ENCODE peak calls at places on chromosomes 4 and X, in seven cellular contexts. U is right lobe of liver, N is Peyer's patch, J is Caco-2, D is stomach, M is kidney, Y is heart left ventricle. V is an unnamed sample. For H3K9me3, the result is how much of the 10 kb centered on the place peaks cover.

GRCh38 chrX:33725556-33726232 is 406.4 kb downstream of the FAM47A start:
- DNase-seq in U (no peak), N (no peak), M (peak), D (no peak), Y (no peak), J (no peak), V (no peak)

GRCh38 chrX:46759645-46759974 is 692 bp upstream of the SLC9A7 start:
- DNase-seq in Y (no peak), J (peak), N (no peak), U (no peak), D (no peak), M (no peak), V (no peak)

GRCh38 chrX:73182502-73183114 is 32.0 kb downstream of the NAP1L2 start:
- DNase-seq in J (no peak), U (no peak), N (no peak), Y (no peak), D (no peak), M (no peak), V (peak)

GRCh38 chr4:159787901-159788300 is 685.0 kb downstream of the RAPGEF2 start:
- DNase-seq in J (no peak), U (no peak), D (no peak), M (no peak), N (no peak), Y (no peak), V (no peak)

GRCh38 chr4:30619679-30620078 is 100.5 kb upstream of the PCDH7 start:
- DNase-seq in U (no peak), D (no peak), M (no peak), N (no peak), Y (no peak), J (no peak), V (no peak)

GRCh38 chrX:111728096-111728495 is 47.1 kb downstream of the ALG13 start:
- DNase-seq in J (no peak), N (no peak), M (no peak), U (no peak), Y (no peak), D (no peak), V (no peak)

GRCh38 chr4:35556387-35556786 is 687.9 kb downstream of the ARAP2 start:
- DNase-seq in M (no peak), D (no peak), U (no peak), J (no peak), N (no peak), Y (no peak), V (no peak)

GRCh38 chrX:43589735-43590515 is 66.2 kb upstream of the MAOA start:
- DNase-seq in J (no peak), M (no peak), Y (no peak), D (no peak), U (no peak), N (no peak), V (no peak)

GRCh38 chr4:159103406-159104131 is 690 bp downstream of the RAPGEF2 start:
- DNase-seq in M (peak), N (peak), J (no peak), D (peak), U (peak), Y (peak), V (peak)

GRCh38 chr4:156109943-156110925 is 156.6 kb upstream of the CTSO start:
- DNase-seq in U (no peak), N (no peak), Y (peak), J (no peak), D (no peak), M (no peak), V (no peak)

GRCh38 chr4:41452484-41453225 is 85.3 kb upstream of the LIMCH1 start:
- DNase-seq in J (no peak), D (no peak), N (no peak), U (no peak), M (no peak), Y (no peak), V (no peak)

GRCh38 chrX:105610401-105610800 is 211.9 kb upstream of the NRK start:
- DNase-seq in U (no peak), Y (no peak), J (no peak), M (no peak), D (no peak), N (no peak), V (no peak)

GRCh38 chrX:68833855-68834331 is 5.1 kb downstream of the EFNB1 start:
- DNase-seq in J (no peak), M (no peak), U (no peak), Y (no peak), D (no peak), N (peak), V (no peak)

GRCh38 chr4:48913346-48913745 is 6.8 kb upstream of the OCIAD2 start:
- DNase-seq in N (no peak), J (no peak), U (no peak), M (no peak), D (no peak), Y (no peak), V (no peak)

GRCh38 chr4:38060829-38061431 is 100.7 kb downstream of the PTTG2 start:
- DNase-seq in J (no peak), Y (no peak), U (no peak), N (no peak), D (no peak), M (no peak), V (no peak)

GRCh38 chrX:126770179-126770578 is 49.4 kb upstream of the PRR32 start:
- DNase-seq in Y (no peak), D (no peak), M (no peak), N (no peak), U (no peak), J (peak), V (no peak)

GRCh38 chr4:139919513-139919912 is 234.5 kb downstream of the MAML3 start:
- DNase-seq in D (no peak), M (no peak), N (no peak), J (no peak), Y (peak), U (no peak), V (no peak)

GRCh38 chr4:13656569-13656988 is 29.1 kb upstream of the BOD1L1 start:
- DNase-seq in Y (peak), J (no peak), N (peak), U (peak), D (peak), M (peak), V (no peak)

GRCh38 chrX:72128881-72129280 is 2.8 kb downstream of the RTL5 start:
- DNase-seq in U (no peak), N (no peak), Y (no peak), M (no peak), D (no peak), J (no peak), V (no peak)

GRCh38 chr4:70613182-70613892 is 15.2 kb upstream of the ENAM start:
- DNase-seq in Y (no peak), U (no peak), M (no peak), N (no peak), J (no peak), D (no peak), V (no peak)

GRCh38 chr4:66585767-66586166 is 915.5 kb upstream of the EPHA5 start:
- DNase-seq in D (no peak), N (no peak), Y (no peak), J (no peak), M (no peak), U (no peak), V (no peak)

GRCh38 chr4:87241341-87241740 is 20.9 kb upstream of the KLHL8 start:
- DNase-seq in N (no peak), M (no peak), U (no peak), D (no peak), Y (no peak), J (no peak), V (no peak)

GRCh38 chrX:44997282-44997813 is 124.4 kb downstream of the KDM6A start:
- DNase-seq in M (no peak), U (no peak), J (no peak), N (no peak), D (no peak), Y (no peak), V (no peak)

GRCh38 chr4:174537634-174538033 is 15.3 kb upstream of the HPGD start:
- DNase-seq in N (no peak), Y (no peak), J (no peak), M (no peak), U (no peak), D (no peak), V (no peak)

GRCh38 chrX:118571829-118572228 is 76.2 kb downstream of the DOCK11 start:
- DNase-seq in Y (no peak), J (no peak), U (peak), M (no peak), D (no peak), N (no peak), V (no peak)

GRCh38 chrX:47218920-47219815 is 687 bp downstream of the CDK16 start:
- DNase-seq in U (peak), N (peak), J (peak), Y (peak), D (no peak), M (peak), V (peak)

GRCh38 chr4:8201341-8201781 is 2.3 kb downstream of the SH3TC1 start:
- DNase-seq in D (no peak), N (peak), J (no peak), M (peak), U (no peak), Y (no peak), V (no peak)

GRCh38 chr4:103375278-103375677 is 177.1 kb upstream of the CENPE start:
- DNase-seq in M (no peak), U (no peak), N (no peak), Y (no peak), J (no peak), D (no peak), V (no peak)

GRCh38 chrX:1918780-1919179 is 303.9 kb downstream of the ASMT start:
- DNase-seq in N (no peak), U (no peak), M (no peak), J (no peak), Y (no peak), D (no peak), V (no peak)
- H3K9me3 ChIP-seq in N (under half), U (under half), M (under half), J (under half), Y (under half), D (under half), V (under half)

GRCh38 chr4:3514806-3515421 is 17.3 kb downstream of the LRPAP1 start:
- DNase-seq in U (no peak), N (no peak), J (no peak), M (peak), D (no peak), Y (no peak), V (no peak)
- TF ChIP-seq CTCF in U (no peak), N (no peak), J (peak), M (no peak), D (no peak), Y (no peak), V (no peak)

GRCh38 chrX:30800901-30801300 is 88.2 kb downstream of the TAB3 start:
- DNase-seq in U (no peak), J (no peak), M (no peak), D (peak), Y (no peak), N (no peak), V (no peak)
- H3K9me3 ChIP-seq in U (under half), J (under half), M (under half), D (under half), Y (under half), N (under half), V (under half)

DNA sequence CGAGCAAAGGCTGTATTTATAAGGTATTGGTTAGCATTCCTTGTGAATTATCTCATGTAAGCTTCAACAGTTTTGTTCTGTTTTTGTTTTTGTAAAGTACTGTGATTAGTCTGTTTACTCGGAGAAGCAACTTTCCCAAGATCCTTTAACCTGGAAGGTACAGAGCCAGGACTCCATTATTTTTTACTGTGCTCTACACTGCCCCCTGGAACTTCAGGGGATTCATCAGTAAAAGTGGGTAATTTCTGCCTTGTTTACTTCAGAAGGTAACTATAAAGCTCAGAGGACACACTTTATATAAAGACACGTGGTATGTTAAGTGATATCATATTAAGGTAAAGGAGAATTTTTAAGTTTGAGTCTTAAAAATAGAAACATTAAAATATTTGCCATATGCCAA is 124.9 kb downstream of the IQCM start:
- DNase-seq in D (no peak), M (no peak), J (no peak), Y (no peak), U (no peak), N (no peak), V (no peak)
- TF ChIP-seq CTCF in D (no peak), M (no peak), J (no peak), Y (no peak), U (no peak), N (no peak), V (no peak)

DNA sequence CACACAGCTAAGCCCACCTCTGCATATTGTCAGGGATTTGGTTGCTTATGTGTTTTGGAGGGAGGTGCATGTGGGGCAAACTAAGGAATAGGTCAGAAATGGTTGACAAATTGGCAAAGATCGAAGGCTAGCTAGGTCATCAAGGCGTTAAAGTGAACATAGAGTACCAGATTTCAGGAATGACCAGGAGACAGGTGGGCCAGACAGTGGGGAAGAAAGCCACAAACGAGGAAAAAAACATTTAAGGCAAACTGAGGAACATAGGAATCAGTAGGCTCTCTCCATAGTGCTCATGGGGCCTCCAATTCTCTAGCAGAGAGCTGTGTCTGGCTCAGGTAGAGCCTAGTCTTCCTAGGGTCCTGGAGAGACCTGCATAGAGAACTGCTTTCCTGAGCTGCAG is 57.4 kb downstream of the CNGA2 start:
- DNase-seq in U (no peak), Y (no peak), M (no peak), D (no peak), J (no peak), N (no peak), V (no peak)
- H3K9me3 ChIP-seq in U (under half), Y (under half), M (under half), D (under half), J (under half), N (under half), V (under half)

GRCh38 chr4:28073860-28074555 is 1213.4 kb downstream of the STIM2 start:
- DNase-seq in U (no peak), N (no peak), J (peak), D (no peak), M (no peak), Y (no peak), V (no peak)
- TF ChIP-seq CTCF in U (peak), N (no peak), J (peak), D (no peak), M (no peak), Y (no peak), V (no peak)

DNA sequence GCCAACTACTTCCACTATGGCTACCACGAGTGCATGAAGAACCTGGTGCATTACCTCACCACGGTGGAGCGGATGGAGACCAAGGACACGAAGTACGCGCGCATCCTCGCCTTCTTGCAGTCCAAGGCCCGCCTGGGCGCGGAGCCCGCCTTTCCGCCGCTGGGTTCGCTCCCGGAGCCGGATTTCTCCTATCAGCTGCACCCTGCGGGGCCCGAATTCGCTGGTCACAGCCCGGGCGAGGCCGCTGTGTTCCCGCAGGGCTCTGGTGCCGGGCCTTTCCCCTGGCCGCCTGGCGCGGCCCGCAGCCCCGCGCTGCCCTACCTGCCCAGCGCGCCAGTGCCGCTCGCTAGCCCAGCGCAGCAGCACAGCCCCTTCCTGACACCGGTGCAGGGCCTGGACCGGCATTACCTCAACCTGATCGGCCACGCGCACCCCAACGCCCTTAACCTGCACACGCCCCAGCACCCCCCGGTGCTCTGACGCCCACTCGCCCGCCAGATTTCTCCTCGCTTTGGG is 2.1 kb downstream of the HELT start:
- DNase-seq in D (no peak), U (no peak), J (peak), N (no peak), Y (no peak), M (no peak), V (no peak)
- H3K9me3 ChIP-seq in D (under half), U (under half), J (under half), N (under half), Y (under half), M (under half), V (under half)

GRCh38 chr4:122524176-122524575 is 67.7 kb upstream of the IL2 start:
- DNase-seq in U (no peak), J (no peak), N (no peak), M (no peak), D (no peak), Y (no peak), V (no peak)

GRCh38 chr4:122517345-122517744 is 60.8 kb upstream of the IL2 start:
- DNase-seq in Y (no peak), U (no peak), J (no peak), N (no peak), M (no peak), D (no peak), V (no peak)

GRCh38 chr4:122525865-122526264 is 69.3 kb upstream of the IL2 start:
- DNase-seq in N (no peak), M (no peak), Y (no peak), D (no peak), U (no peak), J (peak), V (no peak)

GRCh38 chr4:122522944-122523343 is 66.4 kb upstream of the IL2 start:
- DNase-seq in Y (no peak), J (no peak), M (no peak), N (no peak), D (no peak), U (no peak), V (no peak)
- TF ChIP-seq CTCF in Y (no peak), J (no peak), M (no peak), N (no peak), D (no peak), U (no peak), V (no peak)

V was measured in pancreas.